ENCODE peak calls at places on chromosomes 16 and 17, in four cellular contexts. I is breast epithelium, B is Peyer's patch, H is transverse colon. D is an unnamed sample.

GRCh38 chr16:50021509-50021908 is 3.5 kb upstream of the CNEP1R1 start:
- DNase-seq in H (no peak), I (no peak), B (no peak), D (no peak)

GRCh38 chr17:40679523-40679907 is 14.5 kb upstream of the KRT222 start:
- DNase-seq in H (no peak), I (no peak), B (no peak), D (no peak)

GRCh38 chr16:49281843-49282642 is 405 bp upstream of the CBLN1 start:
- DNase-seq in H (peak; percentile 91), I (peak; percentile 60), B (peak; percentile 85), D (peak; percentile 81)

GRCh38 chr16:5041604-5042133 is 7.9 kb upstream of the NAGPA start:
- DNase-seq in B (no peak), H (no peak), I (no peak), D (peak; percentile 5)

GRCh38 chr17:49670002-49670401 is 7.9 kb downstream of the SPOP start:
- DNase-seq in I (no peak), B (no peak), H (no peak), D (no peak)

GRCh38 chr16:58815188-58815888 is 81.2 kb upstream of the GOT2 start:
- DNase-seq in B (no peak), I (no peak), H (no peak), D (no peak)

GRCh38 chr17:29577778-29578211 is 9.3 kb downstream of the TP53I13 start:
- DNase-seq in I (no peak), H (no peak), B (no peak), D (peak; percentile 49)

GRCh38 chr16:564690-565419 is 1.9 kb upstream of the NHLRC4 start:
- DNase-seq in H (no peak), B (no peak), I (no peak), D (no peak)

GRCh38 chr17:347309-347708 is 5.3 kb downstream of the RPH3AL start:
- DNase-seq in I (no peak), H (no peak), B (no peak), D (no peak)

GRCh38 chr17:4182043-4182442 is 39.0 kb downstream of the CYB5D2 start:
- DNase-seq in I (no peak), B (peak; percentile 27), H (no peak), D (no peak)

GRCh38 chr16:89561195-89562026 is 929 bp downstream of the RPL13 start:
- DNase-seq in I (no peak), H (no peak), B (no peak), D (no peak)

GRCh38 chr17:3750926-3751325 is 27.2 kb downstream of the HASPIN start:
- DNase-seq in B (peak; percentile 83), H (peak; percentile 42), I (no peak), D (no peak)

GRCh38 chr16:75305364-75306101 is 54.1 kb upstream of the BCAR1 start:
- DNase-seq in H (peak; percentile 90), I (peak; percentile 88), B (peak; percentile 94), D (peak; percentile 87)

GRCh38 chr17:60577147-60577925 is 22.7 kb upstream of the PPM1D start:
- DNase-seq in B (no peak), I (no peak), H (peak; percentile 25), D (no peak)

GRCh38 chr17:35889241-35889640 is 9.1 kb upstream of the CCL5 start:
- DNase-seq in B (no peak), H (no peak), I (no peak), D (no peak)

GRCh38 chr16:12527077-12527476 is 276.6 kb downstream of the CPPED1 start:
- DNase-seq in H (no peak), B (no peak), I (no peak), D (no peak)

GRCh38 chr16:69762843-69763556 is 868 bp downstream of the WWP2 start:
- DNase-seq in H (peak; percentile 30), I (no peak), B (no peak), D (no peak)

GRCh38 chr16:68470461-68471150 is 22.3 kb upstream of the SMPD3 start:
- DNase-seq in I (no peak), H (peak; percentile 63), B (peak; percentile 79), D (no peak)

GRCh38 chr17:67229109-67229991 is 15.6 kb downstream of the HELZ start:
- DNase-seq in I (no peak), H (no peak), B (no peak), D (no peak)

GRCh38 chr16:21001262-21001661 is 100.7 kb downstream of the LYRM1 start:
- DNase-seq in H (peak; percentile 29), B (no peak), I (no peak), D (no peak)

GRCh38 chr17:53058031-53058430 is 764.7 kb upstream of the KIF2B start:
- DNase-seq in H (no peak), I (no peak), B (no peak), D (no peak)

GRCh38 chr16:2779978-2780898 is 3.2 kb upstream of the ELOB start:
- DNase-seq in I (no peak), B (peak; percentile 38), H (peak; percentile 6), D (no peak)

GRCh38 chr16:50526796-50527195 is 21.4 kb upstream of the NKD1 start:
- DNase-seq in H (no peak), I (peak; percentile 7), B (no peak), D (no peak)

GRCh38 chr16:17367932-17368331 is 102.8 kb downstream of the XYLT1 start:
- DNase-seq in H (peak; percentile 41), B (peak; percentile 49), I (no peak), D (no peak)

GRCh38 chr17:1647802-1648581 is 1.7 kb downstream of the RILP start:
- DNase-seq in I (no peak), B (no peak), H (peak; percentile 53), D (peak; percentile 67)

GRCh38 chr17:58913971-58914769 is 158.5 kb downstream of the PPM1E start:
- DNase-seq in B (no peak), I (no peak), H (no peak), D (no peak)

GRCh38 chr17:76048711-76049110 is 21.6 kb upstream of the EVPL start:
- DNase-seq in H (no peak), B (no peak), I (no peak), D (no peak)

GRCh38 chr17:55585629-55586028 is 74.4 kb upstream of the SMIM36 start:
- DNase-seq in H (no peak), B (no peak), I (no peak), D (no peak)
- TF ChIP-seq CTCF in H (no peak), B (no peak), I (no peak), D (no peak)

GRCh38 chr16:11092788-11093577 is 148.6 kb downstream of the CLEC16A start:
- DNase-seq in I (no peak), H (no peak), B (no peak), D (no peak)
- H3K4me1 ChIP-seq in I (no peaks in the 10 kb centered on the region), H (peaks cover 41% of the 10 kb centered on the region), B (peaks cover 15% of the 10 kb centered on the region), D (no peaks in the 10 kb centered on the region)

GRCh38 chr17:51078009-51078592 is 42.6 kb downstream of the SPAG9 start:
- DNase-seq in I (no peak), B (no peak), H (no peak), D (no peak)

GRCh38 chr17:51079049-51079448 is 41.6 kb downstream of the SPAG9 start:
- DNase-seq in I (no peak), B (no peak), H (no peak), D (no peak)

GRCh38 chr17:51076821-51077220 is 43.8 kb downstream of the SPAG9 start:
- DNase-seq in B (no peak), I (no peak), H (no peak), D (no peak)
- H3K27ac ChIP-seq in B (no peak overlapping the region), I (no peak overlapping the region), H (no peak overlapping the region), D (no peak overlapping the region)

DNA sequence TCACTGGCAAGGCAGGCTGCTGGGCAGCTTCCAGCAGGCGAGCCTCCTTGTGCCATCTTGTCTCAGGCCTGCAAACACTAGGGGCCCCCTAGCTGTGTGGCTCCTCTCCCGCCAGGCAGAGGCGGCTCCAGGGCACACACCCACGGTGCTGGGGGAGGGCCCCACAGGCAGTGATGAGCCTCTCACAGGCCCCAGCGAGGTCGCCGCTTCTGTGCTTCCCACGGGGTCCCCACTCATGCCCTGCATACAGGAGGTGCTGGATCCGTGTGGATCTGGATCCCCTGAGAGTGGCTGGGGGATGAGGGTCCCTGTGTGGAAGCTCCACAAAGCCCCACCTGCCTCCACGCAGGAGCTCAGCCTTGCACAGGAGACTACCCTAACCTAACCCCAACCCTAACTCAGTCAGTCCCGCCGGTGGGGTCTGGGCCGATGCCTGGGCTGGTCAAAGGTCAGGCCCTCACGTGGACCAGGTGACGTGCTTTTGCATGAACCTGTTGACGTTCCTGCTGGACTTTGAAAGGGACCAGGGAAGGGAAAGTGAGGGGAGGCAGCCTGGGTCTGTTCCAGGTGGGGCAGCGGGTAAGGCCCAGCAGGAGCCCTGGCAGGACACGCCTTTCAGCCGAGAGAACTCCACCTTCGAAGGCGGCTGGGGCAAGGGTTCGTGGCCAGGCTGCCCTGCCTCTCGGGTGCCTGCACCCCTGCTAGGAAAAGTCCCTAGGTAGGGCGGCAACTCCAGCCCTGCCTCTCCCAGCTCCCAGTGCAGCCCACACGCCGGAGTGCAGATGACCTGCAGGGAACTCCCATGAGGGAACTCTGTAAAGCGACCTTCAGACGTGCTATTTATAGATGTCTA is 5.2 kb downstream of the SECTM1 start:
- DNase-seq in B (peak; percentile 91), I (no peak), H (peak; percentile 87), D (no peak)
- TF ChIP-seq CTCF in B (no peak), I (no peak), H (peak; percentile 14), D (no peak)

DNA sequence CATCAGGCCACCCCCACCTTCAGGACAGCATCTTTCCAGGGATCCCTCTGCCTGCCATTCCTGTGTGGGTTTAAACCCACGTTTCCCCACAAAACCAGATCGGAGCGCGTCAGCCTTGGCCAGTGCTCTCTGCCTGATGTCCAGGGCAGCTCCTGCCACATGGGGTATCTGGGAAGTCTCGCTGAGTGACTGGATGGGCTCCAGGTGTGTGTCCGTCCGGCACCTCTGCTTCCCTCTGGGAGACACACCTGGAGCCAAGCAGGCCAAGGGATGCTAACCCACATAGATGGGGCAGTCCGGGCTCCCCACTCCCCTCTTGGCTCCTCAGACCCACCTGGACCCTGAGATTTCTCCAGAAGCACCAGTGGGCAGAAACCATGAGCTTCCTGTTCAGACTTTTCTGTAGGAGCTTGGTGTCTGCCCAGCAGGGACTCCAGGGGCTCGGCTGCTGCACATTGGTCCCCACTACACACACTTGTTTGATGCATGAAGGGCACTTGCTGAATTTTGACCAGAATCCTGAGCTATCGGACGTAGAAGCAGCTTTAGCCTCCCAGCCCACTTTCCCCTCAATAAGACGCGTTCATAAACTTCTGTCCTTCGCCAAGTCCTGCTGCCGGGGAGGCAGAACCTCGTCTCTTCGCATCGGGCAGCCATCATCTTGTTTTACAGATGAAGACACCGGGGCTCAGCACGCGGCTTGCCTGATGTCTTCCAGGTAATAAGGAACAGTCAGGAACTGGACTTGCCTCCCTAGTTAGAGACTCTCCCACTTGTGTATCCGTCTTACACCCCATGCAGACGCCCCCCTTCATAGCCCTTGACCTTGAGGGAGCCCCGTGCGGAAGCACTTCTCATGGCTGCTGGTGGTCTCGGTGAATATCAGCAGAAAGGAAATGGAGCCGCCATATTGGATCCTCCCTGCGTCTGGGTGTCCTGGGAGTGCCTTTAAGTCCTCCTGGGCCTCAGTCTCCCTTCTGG is 91.6 kb upstream of the ZNF469 start:
- DNase-seq in H (no peak), I (no peak), B (no peak), D (peak; percentile 26)
- H3K4me1 ChIP-seq in H (no peaks in the 10 kb centered on the region), I (no peaks in the 10 kb centered on the region), B (no peaks in the 10 kb centered on the region), D (no peaks in the 10 kb centered on the region)